ENCODE peak calls at places on chromosome 18, in seven cellular contexts. One of them, this sample, is unnamed.

GRCh38 chr18:394276-394996 is 106.1 kb downstream of the COLEC12 start:
- DNase-seq in trophoblast cell: no peak
- DNase-seq in neuronal stem cell: no peak
- DNase-seq in H1: no peak
- DNase-seq in mesendoderm: no peak
- DNase-seq in H9: no peak
- DNase-seq in IMR-90: no peak
- DNase-seq in this sample: no peak

GRCh38 chr18:54023471-54023870 is 201.0 kb downstream of the MBD2 start:
- DNase-seq in trophoblast cell: no peak
- DNase-seq in mesendoderm: no peak
- DNase-seq in neuronal stem cell: no peak
- DNase-seq in H9: no peak
- DNase-seq in H1: no peak
- DNase-seq in IMR-90: no peak
- DNase-seq in this sample: peak; percentile 17

GRCh38 chr18:68172842-68173549 is 541.9 kb downstream of the TMX3 start:
- DNase-seq in mesendoderm: peak; percentile 79
- DNase-seq in H9: peak; percentile 82
- DNase-seq in trophoblast cell: no peak
- DNase-seq in IMR-90: no peak
- DNase-seq in neuronal stem cell: no peak
- DNase-seq in H1: peak; percentile 49
- DNase-seq in this sample: peak; percentile 18

GRCh38 chr18:32637216-32637615 is 135.6 kb downstream of the KLHL14 start:
- DNase-seq in IMR-90: no peak
- DNase-seq in trophoblast cell: no peak
- DNase-seq in neuronal stem cell: no peak
- DNase-seq in mesendoderm: no peak
- DNase-seq in H1: no peak
- DNase-seq in H9: no peak
- DNase-seq in this sample: no peak

GRCh38 chr18:28071199-28071598 is 105.7 kb downstream of the CDH2 start:
- DNase-seq in H1: no peak
- DNase-seq in IMR-90: no peak
- DNase-seq in trophoblast cell: no peak
- DNase-seq in mesendoderm: no peak
- DNase-seq in H9: no peak
- DNase-seq in neuronal stem cell: no peak
- DNase-seq in this sample: no peak

GRCh38 chr18:22169889-22170420 is 566 bp downstream of the GATA6 start:
- DNase-seq in mesendoderm: peak; percentile 92
- DNase-seq in H1: no peak
- DNase-seq in neuronal stem cell: no peak
- DNase-seq in IMR-90: peak; percentile 53
- DNase-seq in trophoblast cell: peak; percentile 77
- DNase-seq in H9: no peak
- DNase-seq in this sample: no peak

GRCh38 chr18:11752116-11752911 is 63.2 kb downstream of the GNAL start:
- DNase-seq in trophoblast cell: peak; percentile 21
- DNase-seq in mesendoderm: peak; percentile 80
- DNase-seq in H1: peak; percentile 68
- DNase-seq in IMR-90: peak; percentile 30
- DNase-seq in H9: peak; percentile 57
- DNase-seq in neuronal stem cell: peak; percentile 41
- DNase-seq in this sample: peak; percentile 48

GRCh38 chr18:78492813-78493371 is 486.7 kb upstream of the SALL3 start:
- DNase-seq in H1: no peak
- DNase-seq in trophoblast cell: no peak
- DNase-seq in mesendoderm: no peak
- DNase-seq in neuronal stem cell: no peak
- DNase-seq in IMR-90: no peak
- DNase-seq in H9: no peak
- DNase-seq in this sample: no peak

GRCh38 chr18:68847219-68847860 is 49.5 kb downstream of the CCDC102B start:
- DNase-seq in mesendoderm: peak; percentile 20
- DNase-seq in IMR-90: peak; percentile 63
- DNase-seq in neuronal stem cell: no peak
- DNase-seq in H9: no peak
- DNase-seq in H1: no peak
- DNase-seq in trophoblast cell: no peak
- DNase-seq in this sample: peak; percentile 46

GRCh38 chr18:79699653-79700052 is 20.1 kb downstream of the CTDP1 start:
- DNase-seq in H1: no peak
- DNase-seq in trophoblast cell: no peak
- DNase-seq in H9: no peak
- DNase-seq in IMR-90: no peak
- DNase-seq in mesendoderm: no peak
- DNase-seq in neuronal stem cell: no peak
- DNase-seq in this sample: no peak

GRCh38 chr18:48106976-48107781 is 176.7 kb upstream of the SMAD2 start:
- DNase-seq in trophoblast cell: peak; percentile 32
- DNase-seq in mesendoderm: peak; percentile 81
- DNase-seq in H9: peak; percentile 74
- DNase-seq in H1: no peak
- DNase-seq in IMR-90: no peak
- DNase-seq in neuronal stem cell: no peak
- DNase-seq in this sample: no peak

GRCh38 chr18:10748641-10749040 is 222.8 kb downstream of the NAPG start:
- DNase-seq in neuronal stem cell: no peak
- DNase-seq in IMR-90: peak; percentile 64
- DNase-seq in mesendoderm: no peak
- DNase-seq in H1: no peak
- DNase-seq in H9: no peak
- DNase-seq in trophoblast cell: no peak
- DNase-seq in this sample: no peak

GRCh38 chr18:43405097-43405496 is 127.8 kb upstream of the SYT4 start:
- DNase-seq in IMR-90: no peak
- DNase-seq in neuronal stem cell: no peak
- DNase-seq in H9: no peak
- DNase-seq in H1: no peak
- DNase-seq in mesendoderm: no peak
- DNase-seq in trophoblast cell: no peak
- DNase-seq in this sample: peak; percentile 30

GRCh38 chr18:79494936-79495335 is 99.2 kb downstream of the NFATC1 start:
- DNase-seq in H1: no peak
- DNase-seq in neuronal stem cell: no peak
- DNase-seq in H9: no peak
- DNase-seq in IMR-90: no peak
- DNase-seq in mesendoderm: no peak
- DNase-seq in trophoblast cell: no peak
- DNase-seq in this sample: no peak

GRCh38 chr18:46070683-46071614 is 1.1 kb downstream of the PSTPIP2 start:
- DNase-seq in H9: no peak
- DNase-seq in H1: peak; percentile 54
- DNase-seq in IMR-90: no peak
- DNase-seq in mesendoderm: no peak
- DNase-seq in trophoblast cell: peak; percentile 6
- DNase-seq in neuronal stem cell: no peak
- DNase-seq in this sample: no peak

GRCh38 chr18:46069524-46069923 is 2.5 kb downstream of the PSTPIP2 start:
- DNase-seq in H9: no peak
- DNase-seq in neuronal stem cell: no peak
- DNase-seq in IMR-90: peak; percentile 33
- DNase-seq in mesendoderm: no peak
- DNase-seq in trophoblast cell: peak; percentile 36
- DNase-seq in H1: no peak
- DNase-seq in this sample: no peak

GRCh38 chr18:46067431-46068007 is 4.5 kb downstream of the PSTPIP2 start:
- DNase-seq in trophoblast cell: no peak
- DNase-seq in IMR-90: peak; percentile 40
- DNase-seq in mesendoderm: no peak
- DNase-seq in H1: peak; percentile 19
- DNase-seq in neuronal stem cell: no peak
- DNase-seq in H9: no peak
- DNase-seq in this sample: peak; percentile 32

GRCh38 chr18:46070232-46070631 is 1.8 kb downstream of the PSTPIP2 start:
- DNase-seq in H1: peak; percentile 35
- DNase-seq in IMR-90: no peak
- DNase-seq in trophoblast cell: no peak
- DNase-seq in neuronal stem cell: no peak
- DNase-seq in mesendoderm: no peak
- DNase-seq in H9: no peak
- DNase-seq in this sample: no peak

DNA sequence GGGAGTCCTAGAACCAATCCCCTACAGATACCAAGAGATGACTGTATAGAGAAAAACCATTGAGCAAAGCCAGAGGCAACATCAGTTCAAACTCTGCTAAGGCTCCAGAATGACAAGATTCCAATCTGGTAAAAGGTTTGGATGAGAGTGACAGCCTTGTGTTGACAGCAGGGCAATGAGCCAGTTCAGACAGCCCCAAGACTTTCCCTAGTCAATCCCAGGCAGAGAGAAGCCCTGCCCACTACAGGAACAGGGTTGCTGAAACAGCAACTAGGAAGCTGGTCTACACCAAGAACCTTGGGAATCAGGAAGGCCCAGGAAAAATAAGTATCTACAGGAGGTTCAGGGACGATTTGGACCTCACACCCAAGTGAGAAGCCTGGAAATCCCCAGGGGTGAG is 3.3 kb downstream of the PSTPIP2 start:
- DNase-seq in H9: no peak
- DNase-seq in IMR-90: no peak
- DNase-seq in trophoblast cell: peak; percentile 1
- DNase-seq in H1: peak; percentile 16
- DNase-seq in neuronal stem cell: no peak
- DNase-seq in mesendoderm: no peak
- DNase-seq in this sample: no peak
- H3K4me2 ChIP-seq in H9: no peak overlapping the region
- H3K4me2 ChIP-seq in IMR-90: no peak overlapping the region
- H3K4me2 ChIP-seq in trophoblast cell: no peak overlapping the region
- H3K4me2 ChIP-seq in H1: no peak overlapping the region
- H3K4me2 ChIP-seq in neuronal stem cell: no peak overlapping the region
- H3K4me2 ChIP-seq in mesendoderm: no peak overlapping the region
- H3K4me2 ChIP-seq in this sample: no peak overlapping the region

DNA sequence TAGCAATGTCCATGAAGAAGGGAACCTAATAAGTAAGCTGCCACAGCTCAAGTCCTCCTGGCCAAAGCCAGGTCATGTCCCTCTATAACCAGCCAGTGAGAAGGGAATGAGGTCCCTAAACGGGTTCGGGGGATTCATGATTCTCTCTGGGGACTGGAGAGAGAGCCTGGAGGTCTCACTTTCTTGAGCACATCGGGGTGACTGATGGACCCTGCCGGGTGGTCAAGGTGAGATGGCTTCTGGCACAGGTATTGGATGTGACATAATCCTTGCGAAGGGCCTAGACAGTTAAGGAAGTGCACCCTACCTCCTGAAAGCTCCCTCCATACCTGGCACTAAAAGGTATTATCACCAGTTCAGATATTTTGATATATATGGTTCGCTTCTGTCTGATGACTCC is 45.7 kb downstream of the HRH4 start:
- DNase-seq in H9: no peak
- DNase-seq in neuronal stem cell: no peak
- DNase-seq in H1: peak; percentile 23
- DNase-seq in mesendoderm: no peak
- DNase-seq in trophoblast cell: no peak
- DNase-seq in IMR-90: no peak
- DNase-seq in this sample: no peak
- H3K27me3 ChIP-seq in H9: no peaks in the 10 kb centered on the region
- H3K27me3 ChIP-seq in neuronal stem cell: no peaks in the 10 kb centered on the region
- H3K27me3 ChIP-seq in H1: no peaks in the 10 kb centered on the region
- H3K27me3 ChIP-seq in mesendoderm: no peaks in the 10 kb centered on the region
- H3K27me3 ChIP-seq in trophoblast cell: no peaks in the 10 kb centered on the region
- H3K27me3 ChIP-seq in IMR-90: peaks cover 7% of the 10 kb centered on the region
- H3K27me3 ChIP-seq in this sample: no peaks in the 10 kb centered on the region

GRCh38 chr18:1653873-1654272 is 749.2 kb downstream of the ADCYAP1 start:
- DNase-seq in H9: no peak
- DNase-seq in H1: no peak
- DNase-seq in mesendoderm: no peak
- DNase-seq in IMR-90: no peak
- DNase-seq in neuronal stem cell: no peak
- DNase-seq in trophoblast cell: no peak
- DNase-seq in this sample: no peak

GRCh38 chr18:1665064-1665463 is 760.4 kb downstream of the ADCYAP1 start:
- DNase-seq in trophoblast cell: no peak
- DNase-seq in H9: no peak
- DNase-seq in H1: no peak
- DNase-seq in IMR-90: no peak
- DNase-seq in mesendoderm: no peak
- DNase-seq in neuronal stem cell: no peak
- DNase-seq in this sample: no peak

GRCh38 chr18:1663879-1664705 is 759.4 kb downstream of the ADCYAP1 start:
- DNase-seq in trophoblast cell: peak; percentile 54
- DNase-seq in IMR-90: no peak
- DNase-seq in mesendoderm: peak; percentile 77
- DNase-seq in H9: peak; percentile 72
- DNase-seq in neuronal stem cell: peak; percentile 39
- DNase-seq in H1: peak; percentile 91
- DNase-seq in this sample: no peak

GRCh38 chr18:1657888-1658287 is 753.2 kb downstream of the ADCYAP1 start:
- DNase-seq in IMR-90: no peak
- DNase-seq in neuronal stem cell: no peak
- DNase-seq in H9: no peak
- DNase-seq in trophoblast cell: no peak
- DNase-seq in H1: no peak
- DNase-seq in mesendoderm: no peak
- DNase-seq in this sample: no peak

GRCh38 chr18:1659190-1659589 is 754.5 kb downstream of the ADCYAP1 start:
- DNase-seq in H9: no peak
- DNase-seq in neuronal stem cell: no peak
- DNase-seq in IMR-90: no peak
- DNase-seq in trophoblast cell: no peak
- DNase-seq in mesendoderm: peak; percentile 54
- DNase-seq in H1: no peak
- DNase-seq in this sample: no peak
- H4K8ac ChIP-seq in H9: no peak overlapping the region
- H4K8ac ChIP-seq in neuronal stem cell: no peak overlapping the region
- H4K8ac ChIP-seq in IMR-90: no peak overlapping the region
- H4K8ac ChIP-seq in trophoblast cell: no peak overlapping the region
- H4K8ac ChIP-seq in mesendoderm: no peak overlapping the region
- H4K8ac ChIP-seq in H1: no peak overlapping the region
- H4K8ac ChIP-seq in this sample: no peak overlapping the region

GRCh38 chr18:57931038-57931437 is 113.0 kb upstream of the NEDD4L start:
- DNase-seq in mesendoderm: no peak
- DNase-seq in trophoblast cell: no peak
- DNase-seq in H9: no peak
- DNase-seq in H1: no peak
- DNase-seq in IMR-90: no peak
- DNase-seq in neuronal stem cell: no peak
- DNase-seq in this sample: no peak
- H3K4me2 ChIP-seq in mesendoderm: no peak overlapping the region
- H3K4me2 ChIP-seq in trophoblast cell: no peak overlapping the region
- H3K4me2 ChIP-seq in H9: no peak overlapping the region
- H3K4me2 ChIP-seq in H1: no peak overlapping the region
- H3K4me2 ChIP-seq in IMR-90: no peak overlapping the region
- H3K4me2 ChIP-seq in neuronal stem cell: no peak overlapping the region
- H3K4me2 ChIP-seq in this sample: no peak overlapping the region